ENCODE peak calls at places on chromosomes 13 and 19, in six cellular contexts. O is sciatic nerve, Z is ACHN, B is epithelial cell of esophagus, Q is HFF-Myc, J is RPMI7951. K is an unnamed sample.
A peak's percentile ranks its signal among the peaks of the same experiment; 100 is the strongest.

GRCh38 chr13:113535381-113535781 is 44.9 kb upstream of the DCUN1D2 start:
- DNase-seq in B (no peak), Q (no peak), O (peak; percentile 41), Z (no peak), J (no peak), K (no peak)

GRCh38 chr19:34960103-34960805 is 3.8 kb downstream of the ZNF792 start:
- DNase-seq in Z (no peak), Q (no peak), O (no peak), J (peak; percentile 100), B (no peak), K (no peak)

GRCh38 chr19:11736696-11737095 is 2.0 kb downstream of the ZNF823 start:
- DNase-seq in Z (no peak), B (peak; percentile 42), J (peak; percentile 89), O (no peak), Q (no peak), K (no peak)

GRCh38 chr19:55687281-55688172 is 12.5 kb downstream of the EPN1 start:
- DNase-seq in B (no peak), Z (no peak), Q (no peak), J (no peak), O (no peak), K (no peak)

GRCh38 chr19:13847033-13847899 is 29.7 kb upstream of the NANOS3 start:
- DNase-seq in Z (peak; percentile 88), O (peak; percentile 97), J (peak; percentile 96), Q (no peak), B (peak; percentile 89), K (peak; percentile 89)

GRCh38 chr13:33144358-33144784 is 128.1 kb downstream of the KL start:
- DNase-seq in B (no peak), O (no peak), Q (no peak), Z (no peak), J (no peak), K (no peak)

GRCh38 chr19:1086618-1087017 is 8.6 kb downstream of the POLR2E start:
- DNase-seq in O (no peak), Z (no peak), Q (no peak), B (no peak), J (no peak), K (no peak)

GRCh38 chr13:42969558-42970172 is 22.4 kb downstream of the EPSTI1 start:
- DNase-seq in J (peak; percentile 65), Q (peak; percentile 33), O (peak; percentile 89), B (peak; percentile 76), Z (peak; percentile 56), K (peak; percentile 44)

GRCh38 chr13:48292650-48293049 is 10.9 kb upstream of the RB1 start:
- DNase-seq in Z (no peak), B (no peak), Q (no peak), O (no peak), J (no peak), K (no peak)

GRCh38 chr13:110826101-110826500 is 88.8 kb downstream of the ANKRD10 start:
- DNase-seq in O (no peak), B (no peak), J (no peak), Q (no peak), Z (no peak), K (no peak)

GRCh38 chr19:2631213-2631821 is 71.2 kb downstream of the GNG7 start:
- DNase-seq in J (peak; percentile 19), B (no peak), O (no peak), Z (no peak), Q (no peak), K (no peak)

GRCh38 chr19:56476671-56477428 is at the start of gene ZNF667:
- DNase-seq in O (peak; percentile 71), J (peak; percentile 75), B (peak; percentile 42), Z (no peak), Q (peak; percentile 11), K (no peak)

GRCh38 chr13:41562083-41562482 is 104.7 kb downstream of the RGCC start:
- DNase-seq in Z (peak; percentile 53), J (peak; percentile 88), B (peak; percentile 62), O (peak; percentile 85), Q (peak; percentile 77), K (peak; percentile 57)

GRCh38 chr13:105679832-105680231 is 855.6 kb downstream of the EFNB2 start:
- DNase-seq in J (peak; percentile 29), Q (no peak), Z (no peak), B (no peak), O (no peak), K (no peak)

GRCh38 chr19:6476155-6476895 is 5.3 kb downstream of the DENND1C start:
- DNase-seq in J (peak; percentile 34), Z (peak; percentile 82), O (peak; percentile 71), B (peak; percentile 83), Q (no peak), K (no peak)

GRCh38 chr13:74325106-74325505 is 190.9 kb upstream of the KLF12 start:
- DNase-seq in J (peak; percentile 69), B (peak; percentile 45), Q (peak; percentile 27), Z (no peak), O (no peak), K (peak; percentile 19)

GRCh38 chr13:106795847-106796246 is 227.9 kb upstream of the ARGLU1 start:
- DNase-seq in O (no peak), Z (no peak), J (no peak), B (peak; percentile 4), Q (no peak), K (no peak)

GRCh38 chr19:2428027-2428690 is 773 bp upstream of the TIMM13 start:
- DNase-seq in J (peak; percentile 40), O (peak; percentile 72), Q (no peak), B (peak; percentile 34), Z (no peak), K (no peak)

GRCh38 chr19:54470991-54471782 is 1.9 kb downstream of the CDC42EP5 start:
- DNase-seq in B (peak; percentile 47), Z (no peak), Q (no peak), O (peak; percentile 84), J (peak; percentile 28), K (no peak)

GRCh38 chr13:39417643-39418042 is 185.3 kb downstream of the LHFPL6 start:
- DNase-seq in J (peak; percentile 69), B (peak; percentile 29), O (peak; percentile 68), Z (peak; percentile 68), Q (peak; percentile 16), K (no peak)

GRCh38 chr19:28553764-28554163 is 659.2 kb downstream of the UQCRFS1 start:
- DNase-seq in J (no peak), Z (no peak), O (no peak), B (no peak), Q (no peak), K (no peak)

GRCh38 chr19:38375748-38376147 is 1.4 kb downstream of the PSMD8 start:
- DNase-seq in J (no peak), O (no peak), Z (no peak), B (peak; percentile 31), Q (no peak), K (no peak)

GRCh38 chr19:49977111-49977510 is 16.1 kb upstream of the SIGLEC11 start:
- DNase-seq in Z (no peak), Q (no peak), B (no peak), J (no peak), O (no peak), K (no peak)

GRCh38 chr19:54803410-54803809 is at the start of gene KIR2DL4:
- DNase-seq in O (no peak), Z (no peak), Q (no peak), B (no peak), J (no peak), K (no peak)

GRCh38 chr19:51651216-51651846 is 4.7 kb upstream of the SIGLEC14 start:
- DNase-seq in Z (no peak), B (no peak), Q (no peak), O (no peak), J (no peak), K (no peak)

GRCh38 chr19:31125071-31125470 is 224.2 kb downstream of the TSHZ3 start:
- DNase-seq in Q (no peak), B (no peak), J (no peak), Z (no peak), O (no peak), K (no peak)

GRCh38 chr13:44174769-44175425 is 198.7 kb upstream of the SERP2 start:
- DNase-seq in B (peak; percentile 70), Q (no peak), Z (peak; percentile 4), J (peak; percentile 67), O (no peak), K (no peak)

K was measured in AG09319.